ENCODE peak calls at places on chromosome 15, in eight cellular contexts. One of them, this sample, is unnamed.

GRCh38 chr15:41043276-41043675 is 72.8 kb downstream of the INO80 start:
- DNase-seq in nephron progenitor cell: no peak
- DNase-seq in neural crest cell: no peak
- DNase-seq in psoas muscle: no peak
- DNase-seq in CD8-positive, alpha-beta T cell: no peak
- DNase-seq in AG09309: peak; percentile 62
- DNase-seq in stomach: no peak
- DNase-seq in breast epithelium: no peak
- DNase-seq in this sample: no peak

GRCh38 chr15:80275946-80276345 is 23.9 kb upstream of the CTXND1 start:
- DNase-seq in nephron progenitor cell: no peak
- DNase-seq in neural crest cell: no peak
- DNase-seq in psoas muscle: no peak
- DNase-seq in CD8-positive, alpha-beta T cell: no peak
- DNase-seq in AG09309: peak; percentile 7
- DNase-seq in stomach: no peak
- DNase-seq in breast epithelium: no peak
- DNase-seq in this sample: no peak

GRCh38 chr15:101050647-101051290 is 131.6 kb downstream of the LRRK1 start:
- DNase-seq in nephron progenitor cell: no peak
- DNase-seq in neural crest cell: peak; percentile 0
- DNase-seq in psoas muscle: no peak
- DNase-seq in CD8-positive, alpha-beta T cell: no peak
- DNase-seq in AG09309: no peak
- DNase-seq in stomach: peak; percentile 7
- DNase-seq in breast epithelium: no peak
- DNase-seq in this sample: no peak

GRCh38 chr15:78212546-78213424 is 21.6 kb downstream of the ACSBG1 start:
- DNase-seq in nephron progenitor cell: peak; percentile 28
- DNase-seq in neural crest cell: no peak
- DNase-seq in psoas muscle: peak; percentile 82
- DNase-seq in CD8-positive, alpha-beta T cell: no peak
- DNase-seq in AG09309: peak; percentile 7
- DNase-seq in stomach: peak; percentile 73
- DNase-seq in breast epithelium: no peak
- DNase-seq in this sample: no peak

GRCh38 chr15:37220949-37221670 is 120.8 kb upstream of the MEIS2 start:
- DNase-seq in nephron progenitor cell: no peak
- DNase-seq in neural crest cell: no peak
- DNase-seq in psoas muscle: no peak
- DNase-seq in CD8-positive, alpha-beta T cell: no peak
- DNase-seq in AG09309: no peak
- DNase-seq in stomach: no peak
- DNase-seq in breast epithelium: no peak
- DNase-seq in this sample: no peak

GRCh38 chr15:33152502-33153109 is 41.9 kb downstream of the FMN1 start:
- DNase-seq in nephron progenitor cell: no peak
- DNase-seq in neural crest cell: no peak
- DNase-seq in psoas muscle: no peak
- DNase-seq in CD8-positive, alpha-beta T cell: no peak
- DNase-seq in AG09309: no peak
- DNase-seq in stomach: no peak
- DNase-seq in breast epithelium: no peak
- DNase-seq in this sample: no peak

GRCh38 chr15:48336940-48337339 is 5.7 kb downstream of the DUT start:
- DNase-seq in nephron progenitor cell: peak; percentile 15
- DNase-seq in neural crest cell: no peak
- DNase-seq in psoas muscle: no peak
- DNase-seq in CD8-positive, alpha-beta T cell: no peak
- DNase-seq in AG09309: no peak
- DNase-seq in stomach: no peak
- DNase-seq in breast epithelium: no peak
- DNase-seq in this sample: no peak

GRCh38 chr15:94352940-94353820 is 121.8 kb downstream of the MCTP2 start:
- DNase-seq in nephron progenitor cell: no peak
- DNase-seq in neural crest cell: no peak
- DNase-seq in psoas muscle: no peak
- DNase-seq in CD8-positive, alpha-beta T cell: no peak
- DNase-seq in AG09309: peak; percentile 13
- DNase-seq in stomach: no peak
- DNase-seq in breast epithelium: no peak
- DNase-seq in this sample: no peak

GRCh38 chr15:29665441-29665985 is 156.8 kb downstream of the TJP1 start:
- DNase-seq in nephron progenitor cell: no peak
- DNase-seq in neural crest cell: no peak
- DNase-seq in psoas muscle: no peak
- DNase-seq in CD8-positive, alpha-beta T cell: no peak
- DNase-seq in AG09309: no peak
- DNase-seq in stomach: no peak
- DNase-seq in breast epithelium: no peak
- DNase-seq in this sample: no peak

GRCh38 chr15:90845201-90845949 is 23.0 kb upstream of the FURIN start:
- DNase-seq in nephron progenitor cell: no peak
- DNase-seq in neural crest cell: no peak
- DNase-seq in psoas muscle: no peak
- DNase-seq in CD8-positive, alpha-beta T cell: no peak
- DNase-seq in AG09309: peak; percentile 79
- DNase-seq in stomach: no peak
- DNase-seq in breast epithelium: no peak
- DNase-seq in this sample: no peak

GRCh38 chr15:85504739-85505676 is 124.6 kb downstream of the AKAP13 start:
- DNase-seq in nephron progenitor cell: peak; percentile 25
- DNase-seq in neural crest cell: peak; percentile 34
- DNase-seq in psoas muscle: no peak
- DNase-seq in CD8-positive, alpha-beta T cell: no peak
- DNase-seq in AG09309: peak; percentile 33
- DNase-seq in stomach: peak; percentile 45
- DNase-seq in breast epithelium: peak; percentile 42
- DNase-seq in this sample: no peak

GRCh38 chr15:97196066-97197027 is 764.2 kb upstream of the ARRDC4 start:
- DNase-seq in nephron progenitor cell: no peak
- DNase-seq in neural crest cell: no peak
- DNase-seq in psoas muscle: no peak
- DNase-seq in CD8-positive, alpha-beta T cell: no peak
- DNase-seq in AG09309: no peak
- DNase-seq in stomach: no peak
- DNase-seq in breast epithelium: no peak
- DNase-seq in this sample: no peak

GRCh38 chr15:61087601-61088000 is 141.5 kb downstream of the RORA start:
- DNase-seq in nephron progenitor cell: no peak
- DNase-seq in neural crest cell: no peak
- DNase-seq in psoas muscle: no peak
- DNase-seq in CD8-positive, alpha-beta T cell: no peak
- DNase-seq in AG09309: no peak
- DNase-seq in stomach: no peak
- DNase-seq in breast epithelium: no peak
- DNase-seq in this sample: no peak

GRCh38 chr15:65904301-65904700 is 35.0 kb downstream of the RAB11A start:
- DNase-seq in nephron progenitor cell: no peak
- DNase-seq in neural crest cell: no peak
- DNase-seq in psoas muscle: no peak
- DNase-seq in CD8-positive, alpha-beta T cell: no peak
- DNase-seq in AG09309: no peak
- DNase-seq in stomach: no peak
- DNase-seq in breast epithelium: no peak
- DNase-seq in this sample: no peak

GRCh38 chr15:71079208-71080044 is 35.8 kb upstream of the THSD4 start:
- DNase-seq in nephron progenitor cell: no peak
- DNase-seq in neural crest cell: no peak
- DNase-seq in psoas muscle: no peak
- DNase-seq in CD8-positive, alpha-beta T cell: no peak
- DNase-seq in AG09309: peak; percentile 88
- DNase-seq in stomach: peak; percentile 84
- DNase-seq in breast epithelium: no peak
- DNase-seq in this sample: no peak

DNA sequence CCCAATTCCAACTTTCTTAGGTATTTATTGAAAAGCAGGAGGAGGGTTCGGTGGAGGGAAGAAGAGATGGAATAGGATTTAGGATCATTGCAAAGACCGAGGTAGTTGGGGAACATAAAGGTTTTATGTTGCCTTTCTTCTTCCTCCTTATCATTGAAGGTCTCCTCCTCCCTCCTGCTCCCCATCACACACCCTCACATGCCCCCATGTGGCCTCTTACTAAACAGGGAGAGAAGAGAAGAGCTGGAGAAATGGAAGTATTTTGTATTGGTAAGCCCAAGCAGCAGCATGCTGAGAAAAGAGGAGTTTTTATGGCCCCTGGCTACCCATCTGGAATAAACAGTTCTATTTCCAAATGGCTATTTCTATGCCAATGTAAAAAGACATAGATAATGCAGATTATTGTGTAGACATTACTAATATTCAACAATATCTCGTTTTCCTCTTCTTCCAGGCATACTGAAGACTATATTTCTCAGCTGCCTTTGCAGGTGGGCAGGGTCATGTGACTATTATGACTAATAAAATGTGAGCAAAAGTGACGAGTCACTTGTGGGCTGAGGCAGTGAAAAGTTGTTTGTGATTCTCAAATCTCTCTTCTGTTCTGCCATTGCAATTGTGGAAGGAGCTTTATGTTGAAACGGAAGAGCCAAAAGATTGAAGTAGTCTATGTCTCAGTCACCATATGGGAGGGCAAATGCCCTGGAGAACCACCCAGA is 5.2 kb upstream of the GPR176 start:
- DNase-seq in nephron progenitor cell: no peak
- DNase-seq in neural crest cell: no peak
- DNase-seq in psoas muscle: no peak
- DNase-seq in CD8-positive, alpha-beta T cell: no peak
- DNase-seq in AG09309: no peak
- DNase-seq in stomach: no peak
- DNase-seq in breast epithelium: no peak
- DNase-seq in this sample: no peak
- TF ChIP-seq CTCF in nephron progenitor cell: no peak
- TF ChIP-seq CTCF in neural crest cell: no peak
- TF ChIP-seq CTCF in psoas muscle: no peak
- TF ChIP-seq CTCF in CD8-positive, alpha-beta T cell: no peak
- TF ChIP-seq CTCF in AG09309: no peak
- TF ChIP-seq CTCF in stomach: no peak
- TF ChIP-seq CTCF in breast epithelium: no peak
- TF ChIP-seq CTCF in this sample: no peak

DNA sequence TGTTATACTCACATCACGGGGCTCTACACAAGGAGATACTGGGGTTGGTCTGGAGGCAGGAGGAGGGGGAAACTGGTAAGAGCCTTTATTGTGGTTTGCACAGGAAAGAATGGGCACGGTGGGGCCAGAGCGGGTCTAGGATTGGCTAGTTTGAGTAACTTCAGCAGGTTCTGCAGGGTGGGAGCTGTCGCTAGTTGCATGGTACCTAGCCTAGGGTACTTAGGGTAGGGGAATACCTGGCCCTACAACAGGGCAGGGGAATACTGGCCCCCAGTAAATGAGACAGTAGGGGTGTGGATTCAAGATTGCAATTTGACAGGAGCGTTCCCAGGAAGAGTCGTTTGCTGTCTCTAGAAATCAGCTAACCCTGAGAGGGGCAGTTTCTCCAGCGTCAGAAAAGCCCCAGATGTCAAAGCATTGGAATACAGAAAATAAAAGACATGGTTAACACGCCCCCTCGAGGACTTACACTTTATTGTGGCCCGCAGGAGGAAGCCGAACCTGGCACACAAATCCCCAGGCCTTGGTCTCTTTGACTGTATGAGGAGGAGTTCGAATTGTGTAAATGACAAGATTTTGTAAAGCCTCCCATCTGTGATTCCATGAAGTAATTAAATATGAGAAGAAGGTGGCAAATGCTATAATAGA is 32.0 kb downstream of the ST8SIA2 start:
- DNase-seq in nephron progenitor cell: no peak
- DNase-seq in neural crest cell: no peak
- DNase-seq in psoas muscle: no peak
- DNase-seq in CD8-positive, alpha-beta T cell: no peak
- DNase-seq in AG09309: no peak
- DNase-seq in stomach: no peak
- DNase-seq in breast epithelium: no peak
- DNase-seq in this sample: no peak
- TF ChIP-seq CTCF in nephron progenitor cell: no peak
- TF ChIP-seq CTCF in neural crest cell: no peak
- TF ChIP-seq CTCF in psoas muscle: no peak
- TF ChIP-seq CTCF in CD8-positive, alpha-beta T cell: no peak
- TF ChIP-seq CTCF in AG09309: no peak
- TF ChIP-seq CTCF in stomach: no peak
- TF ChIP-seq CTCF in breast epithelium: no peak
- TF ChIP-seq CTCF in this sample: peak; percentile 38

DNA sequence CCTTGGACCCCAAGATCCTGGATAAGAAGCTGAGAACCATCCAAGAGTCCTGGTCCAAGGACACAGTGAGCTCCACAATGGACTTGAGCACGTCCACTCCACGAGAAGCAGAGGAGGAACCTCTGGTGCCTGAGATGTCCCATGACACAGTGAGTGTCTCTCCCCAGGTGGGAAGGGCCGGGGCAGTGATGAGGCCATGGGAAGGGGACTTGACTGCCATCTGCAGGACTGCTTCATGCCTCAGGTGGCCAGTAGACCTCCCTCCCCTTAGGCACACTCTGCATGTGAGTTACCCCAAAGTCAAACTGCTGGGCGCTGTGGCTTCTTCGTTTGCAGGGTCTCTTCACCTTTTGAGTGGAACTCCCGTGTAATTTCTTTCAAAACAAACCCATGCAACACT is 59.7 kb downstream of the CCDC33 start:
- DNase-seq in nephron progenitor cell: no peak
- DNase-seq in neural crest cell: no peak
- DNase-seq in psoas muscle: no peak
- DNase-seq in CD8-positive, alpha-beta T cell: no peak
- DNase-seq in AG09309: no peak
- DNase-seq in stomach: no peak
- DNase-seq in breast epithelium: no peak
- DNase-seq in this sample: no peak
- TF ChIP-seq CTCF in nephron progenitor cell: no peak
- TF ChIP-seq CTCF in neural crest cell: no peak
- TF ChIP-seq CTCF in psoas muscle: peak; percentile 6
- TF ChIP-seq CTCF in CD8-positive, alpha-beta T cell: no peak
- TF ChIP-seq CTCF in AG09309: no peak
- TF ChIP-seq CTCF in stomach: no peak
- TF ChIP-seq CTCF in breast epithelium: no peak
- TF ChIP-seq CTCF in this sample: no peak

GRCh38 chr15:68817304-68818087 is 3.2 kb downstream of the ANP32A start:
- DNase-seq in nephron progenitor cell: peak; percentile 67
- DNase-seq in neural crest cell: peak; percentile 35
- DNase-seq in psoas muscle: peak; percentile 66
- DNase-seq in CD8-positive, alpha-beta T cell: peak; percentile 45
- DNase-seq in AG09309: no peak
- DNase-seq in stomach: peak; percentile 81
- DNase-seq in breast epithelium: peak; percentile 60
- DNase-seq in this sample: no peak

GRCh38 chr15:68819451-68820204 is 1.1 kb downstream of the ANP32A start:
- DNase-seq in nephron progenitor cell: peak; percentile 43
- DNase-seq in neural crest cell: peak; percentile 39
- DNase-seq in psoas muscle: peak; percentile 44
- DNase-seq in CD8-positive, alpha-beta T cell: no peak
- DNase-seq in AG09309: no peak
- DNase-seq in stomach: peak; percentile 37
- DNase-seq in breast epithelium: peak; percentile 48
- DNase-seq in this sample: no peak

GRCh38 chr15:68818671-68819450 is 1.8 kb downstream of the ANP32A start:
- DNase-seq in nephron progenitor cell: peak; percentile 65
- DNase-seq in neural crest cell: no peak
- DNase-seq in psoas muscle: peak; percentile 53
- DNase-seq in CD8-positive, alpha-beta T cell: no peak
- DNase-seq in AG09309: no peak
- DNase-seq in stomach: peak; percentile 35
- DNase-seq in breast epithelium: peak; percentile 55
- DNase-seq in this sample: no peak

GRCh38 chr15:68816795-68817303 is 3.8 kb downstream of the ANP32A start:
- DNase-seq in nephron progenitor cell: no peak
- DNase-seq in neural crest cell: no peak
- DNase-seq in psoas muscle: no peak
- DNase-seq in CD8-positive, alpha-beta T cell: no peak
- DNase-seq in AG09309: no peak
- DNase-seq in stomach: no peak
- DNase-seq in breast epithelium: no peak
- DNase-seq in this sample: no peak

GRCh38 chr15:68818088-68818670 is 2.5 kb downstream of the ANP32A start:
- DNase-seq in nephron progenitor cell: peak; percentile 76
- DNase-seq in neural crest cell: peak; percentile 56
- DNase-seq in psoas muscle: peak; percentile 73
- DNase-seq in CD8-positive, alpha-beta T cell: peak; percentile 34
- DNase-seq in AG09309: no peak
- DNase-seq in stomach: peak; percentile 65
- DNase-seq in breast epithelium: peak; percentile 66
- DNase-seq in this sample: no peak
- TF ChIP-seq CTCF in nephron progenitor cell: no peak
- TF ChIP-seq CTCF in neural crest cell: peak; percentile 39
- TF ChIP-seq CTCF in psoas muscle: no peak
- TF ChIP-seq CTCF in CD8-positive, alpha-beta T cell: peak; percentile 9
- TF ChIP-seq CTCF in AG09309: no peak
- TF ChIP-seq CTCF in stomach: no peak
- TF ChIP-seq CTCF in breast epithelium: no peak
- TF ChIP-seq CTCF in this sample: no peak